ENCODE peak calls at places on chromosomes 2 and 18, in eight cellular contexts. I is heart left ventricle; R is colonic mucosa; N is CD4-positive, alpha-beta T cell; B is AG04450; H is IMR-90; A is left ventricle myocardium inferior; O is fibroblast of lung. X is an unnamed sample. For H3K9me3, the result is how much of the 10 kb centered on the place peaks cover.

GRCh38 chr2:9844581-9844980 is 1.3 kb downstream of the TAF1B start:
- DNase-seq in I (no peak), R (no peak), N (no peak), B (no peak), H (peak), A (no peak), O (peak), X (peak)

GRCh38 chr2:82636411-82637020 is 1822.6 kb downstream of the SUCLG1 start:
- DNase-seq in I (no peak), R (no peak), N (no peak), B (no peak), H (no peak), A (no peak), O (peak), X (no peak)

GRCh38 chr2:214651451-214651850 is 158.0 kb downstream of the BARD1 start:
- DNase-seq in I (no peak), R (no peak), N (no peak), B (no peak), H (peak), A (no peak), O (no peak), X (peak)

GRCh38 chr18:10403675-10404074 is 50.8 kb upstream of the APCDD1 start:
- DNase-seq in I (no peak), R (no peak), N (no peak), B (no peak), H (no peak), A (no peak), O (no peak), X (no peak)

GRCh38 chr2:107263596-107264090 is 377.7 kb upstream of the ST6GAL2 start:
- DNase-seq in I (no peak), R (no peak), N (no peak), B (no peak), H (no peak), A (no peak), O (no peak), X (no peak)

GRCh38 chr2:189096769-189097447 is 82.7 kb downstream of the COL5A2 start:
- DNase-seq in I (no peak), R (no peak), N (no peak), B (peak), H (peak), A (no peak), O (peak), X (peak)

GRCh38 chr2:136796339-136796738 is 31.0 kb downstream of the THSD7B start:
- DNase-seq in I (no peak), R (no peak), N (no peak), B (no peak), H (no peak), A (no peak), O (no peak), X (no peak)

GRCh38 chr18:46283895-46284295 is 179.7 kb downstream of the HAUS1 start:
- DNase-seq in I (no peak), R (no peak), N (no peak), B (no peak), H (no peak), A (no peak), O (no peak), X (no peak)

GRCh38 chr2:71665168-71666093 is 212.1 kb downstream of the DYSF start:
- DNase-seq in I (peak), R (no peak), N (no peak), B (no peak), H (no peak), A (no peak), O (no peak), X (no peak)

GRCh38 chr2:32832821-32833220 is 113.9 kb upstream of the LTBP1 start:
- DNase-seq in I (no peak), R (no peak), N (no peak), B (peak), H (peak), A (no peak), O (peak), X (peak)

GRCh38 chr2:72744049-72744448 is 81.8 kb downstream of the EXOC6B start:
- DNase-seq in I (no peak), R (no peak), N (no peak), B (no peak), H (peak), A (no peak), O (peak), X (peak)

GRCh38 chr2:231604101-231604684 is 11.5 kb downstream of the TEX44 start:
- DNase-seq in I (peak), R (peak), N (no peak), B (no peak), H (no peak), A (peak), O (no peak), X (no peak)

GRCh38 chr2:226802573-226802972 is 3.0 kb upstream of the IRS1 start:
- DNase-seq in I (no peak), R (peak), N (no peak), B (no peak), H (peak), A (no peak), O (peak), X (peak)

GRCh38 chr18:63119647-63120046 is 199.9 kb downstream of the BCL2 start:
- DNase-seq in I (no peak), R (peak), N (no peak), B (no peak), H (peak), A (no peak), O (peak), X (peak)

GRCh38 chr2:143248631-143249030 is 119.4 kb downstream of the ARHGAP15 start:
- DNase-seq in I (no peak), R (no peak), N (no peak), B (no peak), H (no peak), A (no peak), O (no peak), X (no peak)

GRCh38 chr2:128036748-128037607 is 9.1 kb upstream of the SAP130 start:
- DNase-seq in I (no peak), R (no peak), N (no peak), B (no peak), H (no peak), A (no peak), O (no peak), X (no peak)

GRCh38 chr2:219401621-219402020 is 13.9 kb upstream of the DNPEP start:
- DNase-seq in I (no peak), R (no peak), N (no peak), B (no peak), H (no peak), A (no peak), O (no peak), X (no peak)

GRCh38 chr18:13418013-13418710 is 199.6 kb downstream of the LDLRAD4 start:
- DNase-seq in I (no peak), R (peak), N (no peak), B (no peak), H (no peak), A (no peak), O (no peak), X (no peak)

GRCh38 chr2:80259292-80259691 is 45.3 kb downstream of the LRRTM1 start:
- DNase-seq in I (no peak), R (no peak), N (no peak), B (no peak), H (no peak), A (no peak), O (no peak), X (no peak)
- H3K9me3 ChIP-seq in I (under half), R (under half), N (under half), B (under half), H (under half), A (under half), O (under half), X (under half)

GRCh38 chr2:77579076-77579769 is 57.0 kb upstream of the LRRTM4 start:
- DNase-seq in I (no peak), R (no peak), N (no peak), B (no peak), H (no peak), A (no peak), O (no peak), X (no peak)
- H3K9me3 ChIP-seq in I (under half), R (under half), N (under half), B (under half), H (under half), A (under half), O (under half), X (under half)

GRCh38 chr18:54532962-54533361 is 58.1 kb upstream of the DYNAP start:
- DNase-seq in I (no peak), R (no peak), N (no peak), B (no peak), H (no peak), A (no peak), O (no peak), X (no peak)

GRCh38 chr18:54529444-54529843 is 61.6 kb upstream of the DYNAP start:
- DNase-seq in I (no peak), R (no peak), N (no peak), B (no peak), H (no peak), A (no peak), O (no peak), X (no peak)

GRCh38 chr18:54530285-54530684 is 60.8 kb upstream of the DYNAP start:
- DNase-seq in I (no peak), R (no peak), N (no peak), B (no peak), H (no peak), A (no peak), O (no peak), X (no peak)

GRCh38 chr18:54531402-54532065 is 59.5 kb upstream of the DYNAP start:
- DNase-seq in I (no peak), R (no peak), N (no peak), B (no peak), H (no peak), A (no peak), O (no peak), X (no peak)

DNA sequence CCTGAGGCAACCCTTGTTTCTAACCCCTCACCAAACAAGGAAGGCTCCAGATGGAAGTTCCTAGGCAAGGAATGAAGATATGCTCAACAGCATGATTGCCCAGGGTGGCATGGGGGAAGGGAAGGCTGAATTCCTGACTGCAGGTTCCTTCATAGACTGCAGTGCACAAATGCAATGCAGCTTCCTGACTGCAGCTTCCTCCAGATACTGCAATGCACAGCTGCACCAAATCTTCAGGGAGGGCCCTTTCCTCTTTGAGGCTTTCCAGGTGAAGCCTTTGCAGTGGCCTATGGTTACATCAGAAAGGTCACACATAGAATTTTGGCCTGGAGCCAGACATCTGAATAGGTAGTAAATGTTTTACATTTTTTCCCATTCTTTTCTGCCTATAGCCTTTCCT is 58.8 kb upstream of the DYNAP start:
- DNase-seq in I (no peak), R (no peak), N (no peak), B (no peak), H (no peak), A (no peak), O (no peak), X (no peak)
- H3K9me3 ChIP-seq in I (under half), R (under half), N (under half), B (under half), H (under half), A (under half), O (under half), X (under half)

GRCh38 chr18:66724664-66725356 is 120.9 kb upstream of the CDH19 start:
- DNase-seq in I (peak), R (peak), N (no peak), B (no peak), H (no peak), A (no peak), O (no peak), X (no peak)
- H3K9me3 ChIP-seq in I (under half), R (under half), N (under half), B (under half), H (under half), A (under half), O (under half), X (under half)

DNA sequence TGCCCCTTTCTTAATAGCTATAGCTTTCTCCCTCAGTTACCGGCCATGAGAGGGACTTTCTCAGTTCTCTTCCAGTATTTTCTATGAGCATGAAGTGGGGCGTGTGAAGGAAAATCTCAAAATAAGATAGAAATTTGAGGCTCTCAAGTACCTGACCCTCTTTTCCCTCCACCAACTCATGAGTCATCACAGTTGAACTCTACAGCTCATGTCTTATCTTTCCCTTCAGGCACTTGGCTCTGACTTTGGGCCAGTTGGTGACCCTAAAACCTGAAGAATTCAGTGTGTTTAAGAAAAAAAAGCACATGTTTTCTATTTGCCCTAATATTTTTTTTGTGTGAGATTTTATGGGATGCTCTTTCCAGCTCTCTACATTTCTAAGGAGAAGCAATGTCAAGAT is 896.7 kb upstream of the ZEB2 start:
- DNase-seq in I (no peak), R (no peak), N (no peak), B (no peak), H (peak), A (no peak), O (no peak), X (no peak)
- H3K9me3 ChIP-seq in I (under half), R (under half), N (under half), B (under half), H (under half), A (under half), O (under half), X (under half)

DNA sequence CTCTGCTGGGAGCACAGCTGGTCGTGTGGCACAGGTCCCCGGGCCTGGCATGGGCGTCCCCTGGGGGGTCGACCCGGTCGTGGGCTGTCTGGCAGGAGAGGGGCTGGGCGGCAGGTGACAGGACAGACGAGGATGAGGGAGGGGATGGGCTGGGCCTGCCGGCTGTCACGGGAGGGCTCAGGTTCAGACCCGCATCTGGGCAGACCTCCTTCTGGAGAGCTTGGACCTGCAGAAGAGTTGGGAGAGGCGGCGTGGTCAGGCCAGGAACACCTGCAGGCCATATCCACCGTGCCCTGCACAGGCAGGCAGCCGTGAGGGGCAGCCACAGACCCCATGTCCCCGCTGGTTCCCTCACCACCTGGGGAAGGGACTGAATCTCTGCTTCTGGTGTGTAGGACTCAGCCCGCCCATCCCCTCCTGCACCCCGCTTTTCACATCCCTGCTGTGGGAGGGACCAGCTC is 25.5 kb downstream of the AQP12A start:
- DNase-seq in I (no peak), R (no peak), N (no peak), B (no peak), H (no peak), A (no peak), O (no peak), X (no peak)
- H3K9me3 ChIP-seq in I (under half), R (under half), N (under half), B (under half), H (under half), A (under half), O (under half), X (under half)

GRCh38 chr2:230439590-230439989 is 23.6 kb downstream of the SP100 start:
- DNase-seq in I (no peak), R (no peak), N (no peak), B (no peak), H (no peak), A (no peak), O (no peak), X (no peak)

GRCh38 chr2:230430957-230431635 is 15.1 kb downstream of the SP100 start:
- DNase-seq in I (no peak), R (no peak), N (no peak), B (no peak), H (no peak), A (no peak), O (no peak), X (no peak)

GRCh38 chr2:230429513-230429912 is 13.5 kb downstream of the SP100 start:
- DNase-seq in I (no peak), R (no peak), N (no peak), B (no peak), H (no peak), A (no peak), O (no peak), X (no peak)

GRCh38 chr2:230435431-230435830 is 19.4 kb downstream of the SP100 start:
- DNase-seq in I (no peak), R (no peak), N (no peak), B (no peak), H (peak), A (no peak), O (no peak), X (no peak)

DNA sequence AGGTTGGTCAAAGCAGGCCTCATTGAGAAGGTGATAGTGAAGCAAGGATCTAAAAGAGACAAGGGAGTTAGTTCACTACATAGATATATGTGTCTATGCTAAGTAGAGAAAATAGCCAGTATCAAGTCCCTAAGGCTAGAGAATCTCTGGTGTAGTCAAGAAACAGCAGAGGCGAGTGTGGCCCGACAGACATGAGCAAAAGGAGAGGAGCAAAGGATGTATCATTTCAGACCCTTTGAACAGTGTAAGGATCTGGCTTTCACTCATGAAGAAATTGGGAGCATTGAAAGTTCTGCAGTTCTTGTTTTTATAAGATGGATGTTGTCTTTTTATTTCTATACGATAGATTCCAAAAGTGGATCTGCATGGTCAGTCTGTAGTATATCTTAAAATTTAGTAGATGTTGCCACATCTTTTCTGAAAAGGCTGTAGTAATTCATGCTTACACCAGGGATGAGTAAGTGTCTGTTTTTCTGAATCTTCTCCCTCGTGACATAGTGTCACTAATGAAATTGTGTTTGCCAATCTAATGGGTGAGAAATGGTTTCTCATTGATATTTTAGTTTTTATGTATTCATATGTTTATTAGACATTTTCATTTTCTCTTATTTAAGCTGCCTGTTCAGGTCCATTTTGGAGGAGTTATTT is 18.8 kb downstream of the SP100 start:
- DNase-seq in I (no peak), R (no peak), N (no peak), B (no peak), H (no peak), A (no peak), O (no peak), X (no peak)
- H3K9me3 ChIP-seq in I (under half), R (under half), N (under half), B (under half), H (under half), A (under half), O (under half), X (under half)

GRCh38 chr2:229048134-229048533 is 223.0 kb downstream of the PID1 start:
- DNase-seq in I (no peak), R (no peak), N (no peak), B (no peak), H (no peak), A (no peak), O (no peak), X (no peak)
- H3K9me3 ChIP-seq in I (under half), R (under half), N (under half), B (under half), H (under half), A (under half), O (under half), X (under half)